ENCODE peak calls at places on chromosome 11, in ten cellular contexts. A is heart right ventricle, F is Peyer's patch, K is uterus, T is fibroblast of lung, G is ovary, M is ascending aorta, O is adrenal gland, Y is MM.1S, P is psoas muscle. J is an unnamed sample. For H3K9me3, the result is how much of the 10 kb centered on the place peaks cover.

GRCh38 chr11:66530927-66531722 is 14.7 kb downstream of the ZDHHC24 start:
- DNase-seq in M (no peak), P (no peak), F (no peak), G (no peak), K (no peak), O (no peak), T (no peak), Y (no peak), A (no peak), J (peak)

GRCh38 chr11:36033082-36033751 is 89.4 kb downstream of the LDLRAD3 start:
- DNase-seq in T (no peak), Y (no peak), F (no peak), P (no peak), G (no peak), O (no peak), K (no peak), A (no peak), M (no peak), J (no peak)

GRCh38 chr11:126146454-126147192 is 64.8 kb downstream of the RPUSD4 start:
- DNase-seq in A (no peak), T (no peak), O (no peak), K (no peak), G (no peak), P (no peak), F (no peak), M (no peak), Y (no peak), J (no peak)

GRCh38 chr11:32893091-32893946 is 708 bp downstream of the QSER1 start:
- DNase-seq in M (no peak), O (peak), P (peak), K (peak), F (peak), Y (peak), T (peak), A (peak), G (peak), J (peak)

GRCh38 chr11:44399968-44400367 is 90.0 kb upstream of the ALX4 start:
- DNase-seq in Y (peak), G (no peak), F (no peak), T (no peak), O (no peak), M (no peak), P (no peak), A (no peak), K (no peak), J (no peak)

GRCh38 chr11:61691378-61692156 is 11.4 kb downstream of the DAGLA start:
- DNase-seq in G (no peak), A (no peak), K (no peak), M (no peak), F (no peak), T (no peak), Y (no peak), P (no peak), O (no peak), J (no peak)

GRCh38 chr11:44840085-44840478 is 110.6 kb downstream of the TP53I11 start:
- DNase-seq in F (no peak), Y (no peak), P (no peak), T (no peak), M (no peak), G (no peak), A (no peak), K (no peak), O (no peak), J (no peak)

GRCh38 chr11:106152824-106153223 is 75.4 kb downstream of the AASDHPPT start:
- DNase-seq in G (no peak), Y (no peak), F (no peak), K (no peak), P (no peak), T (peak), M (no peak), O (no peak), A (no peak), J (no peak)

GRCh38 chr11:107043242-107043991 is 25.1 kb upstream of the GUCY1A2 start:
- DNase-seq in T (peak), P (no peak), F (no peak), G (no peak), M (no peak), O (no peak), Y (peak), A (no peak), K (no peak), J (no peak)

GRCh38 chr11:66847461-66848232 is 4.4 kb downstream of the RCE1 start:
- DNase-seq in P (no peak), F (peak), G (no peak), Y (no peak), T (no peak), A (no peak), M (no peak), O (no peak), K (no peak), J (no peak)

GRCh38 chr11:31649567-31649966 is 140.0 kb downstream of the ELP4 start:
- DNase-seq in G (no peak), F (no peak), A (no peak), T (no peak), O (no peak), P (no peak), K (no peak), M (no peak), Y (no peak), J (no peak)

GRCh38 chr11:35815556-35816315 is 128.1 kb upstream of the LDLRAD3 start:
- DNase-seq in K (peak), Y (no peak), A (no peak), O (peak), P (no peak), F (no peak), T (peak), G (peak), M (no peak), J (no peak)

GRCh38 chr11:64084962-64085710 is 49.4 kb downstream of the FLRT1 start:
- DNase-seq in G (no peak), M (no peak), K (no peak), Y (no peak), A (no peak), P (no peak), O (no peak), T (no peak), F (no peak), J (no peak)

GRCh38 chr11:102653744-102654291 is 28.7 kb upstream of the MMP20 start:
- DNase-seq in T (peak), O (no peak), F (no peak), M (no peak), A (no peak), K (no peak), G (no peak), P (no peak), Y (no peak), J (no peak)

GRCh38 chr11:73465019-73465675 is 88.9 kb downstream of the RELT start:
- DNase-seq in Y (no peak), F (no peak), A (no peak), M (no peak), T (no peak), K (no peak), O (no peak), G (no peak), P (no peak), J (no peak)

GRCh38 chr11:44526438-44526837 is 39.0 kb upstream of the CD82 start:
- DNase-seq in Y (no peak), A (no peak), T (no peak), F (no peak), G (no peak), P (no peak), M (no peak), K (no peak), O (no peak), J (no peak)

GRCh38 chr11:75785187-75785586 is 16.6 kb downstream of the DGAT2 start:
- DNase-seq in F (no peak), Y (no peak), M (no peak), K (no peak), G (no peak), T (no peak), O (no peak), A (no peak), P (no peak), J (no peak)

GRCh38 chr11:46489668-46490560 is 98.3 kb upstream of the CHRM4 start:
- DNase-seq in F (no peak), T (peak), M (no peak), Y (peak), K (no peak), P (no peak), A (no peak), G (no peak), O (no peak), J (no peak)

GRCh38 chr11:121406291-121406690 is 45.8 kb upstream of the SORL1 start:
- DNase-seq in K (no peak), T (no peak), P (no peak), G (no peak), F (no peak), O (no peak), Y (no peak), A (no peak), M (no peak), J (no peak)

GRCh38 chr11:19651654-19652053 is 61.0 kb upstream of the NAV2 start:
- DNase-seq in T (peak), A (no peak), K (no peak), F (no peak), Y (no peak), O (no peak), P (no peak), M (no peak), G (no peak), J (no peak)

GRCh38 chr11:110691961-110692360 is 20.3 kb downstream of the ARHGAP20 start:
- DNase-seq in F (no peak), O (no peak), K (no peak), M (no peak), G (no peak), Y (no peak), P (no peak), T (no peak), A (no peak), J (no peak)

GRCh38 chr11:119342362-119343130 is 1.9 kb upstream of the C1QTNF5 start:
- DNase-seq in Y (no peak), M (no peak), O (no peak), P (no peak), T (no peak), A (no peak), F (no peak), K (no peak), G (no peak), J (no peak)

GRCh38 chr11:119339581-119340334 is 925 bp downstream of the C1QTNF5 start:
- DNase-seq in T (peak), F (peak), G (peak), Y (no peak), A (peak), O (peak), P (peak), M (no peak), K (peak), J (peak)

GRCh38 chr11:119342023-119342300 is 1.3 kb upstream of the C1QTNF5 start:
- DNase-seq in Y (no peak), P (no peak), F (no peak), G (no peak), T (no peak), M (no peak), O (no peak), K (no peak), A (no peak), J (peak)

GRCh38 chr11:119340335-119341221 is at the start of gene C1QTNF5:
- DNase-seq in P (peak), K (peak), T (peak), F (peak), Y (no peak), A (peak), G (peak), O (peak), M (peak), J (no peak)

DNA sequence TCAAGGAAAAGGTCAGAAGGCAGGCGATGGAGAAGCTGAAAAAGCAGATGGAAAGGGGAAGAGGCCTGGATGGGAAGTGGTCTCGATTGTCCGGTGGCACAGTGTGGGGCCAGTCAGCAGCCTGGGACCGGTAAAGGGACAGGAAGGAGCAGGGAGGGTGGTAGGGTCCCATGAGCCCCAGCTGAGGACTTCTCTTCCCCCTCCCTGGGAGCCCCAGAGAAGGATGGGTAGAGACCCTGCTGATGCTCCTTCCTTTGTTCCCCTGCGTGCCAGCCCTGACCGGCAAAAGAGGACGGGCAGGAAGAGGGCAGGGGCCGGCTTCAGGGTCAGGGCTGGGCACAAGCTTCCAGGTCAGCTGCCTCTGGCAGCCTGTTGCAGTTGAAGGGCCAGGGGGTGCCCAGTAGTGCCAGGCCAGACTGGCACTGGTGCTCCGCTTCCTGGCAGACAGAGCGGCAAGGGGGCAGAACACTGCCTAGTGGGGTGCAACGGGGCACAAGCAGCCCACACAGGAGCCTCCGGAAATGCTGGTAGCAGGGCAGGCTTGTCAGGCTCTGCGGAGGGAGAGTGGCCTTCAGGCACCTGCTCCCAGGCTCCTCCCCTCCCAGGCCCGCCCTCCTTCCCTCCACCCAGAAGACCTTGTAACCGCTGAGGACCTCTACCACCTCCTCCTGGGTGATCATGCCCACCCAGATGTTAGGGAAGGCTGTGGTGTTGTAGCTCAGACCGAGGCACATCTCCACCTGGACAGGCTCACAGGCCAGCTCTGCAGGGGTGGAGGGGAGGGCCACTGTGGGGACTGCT is 739 bp upstream of the C1QTNF5 start:
- DNase-seq in Y (no peak), M (no peak), K (no peak), P (no peak), A (no peak), O (no peak), G (no peak), T (no peak), F (no peak), J (no peak)
- H3K4me3 ChIP-seq in Y (no peak), M (peak), K (no peak), P (peak), A (peak), O (no peak), G (no peak), T (peak), F (no peak), J (no peak)

GRCh38 chr11:120329556-120329955 is 4.5 kb downstream of the TLCD5 start:
- DNase-seq in G (no peak), A (no peak), Y (no peak), K (no peak), P (no peak), O (no peak), T (no peak), M (no peak), F (no peak), J (no peak)

GRCh38 chr11:120327311-120327710 is 2.2 kb downstream of the TLCD5 start:
- DNase-seq in A (no peak), P (no peak), M (no peak), G (no peak), K (no peak), Y (no peak), F (no peak), O (no peak), T (no peak), J (no peak)

GRCh38 chr11:120326845-120327281 is 1.8 kb downstream of the TLCD5 start:
- DNase-seq in K (no peak), G (no peak), Y (peak), O (no peak), T (peak), P (no peak), A (no peak), M (no peak), F (no peak), J (no peak)

GRCh38 chr11:120326228-120326627 is 1.1 kb downstream of the TLCD5 start:
- DNase-seq in K (no peak), G (no peak), T (peak), A (no peak), O (no peak), P (no peak), Y (no peak), M (no peak), F (no peak), J (no peak)

DNA sequence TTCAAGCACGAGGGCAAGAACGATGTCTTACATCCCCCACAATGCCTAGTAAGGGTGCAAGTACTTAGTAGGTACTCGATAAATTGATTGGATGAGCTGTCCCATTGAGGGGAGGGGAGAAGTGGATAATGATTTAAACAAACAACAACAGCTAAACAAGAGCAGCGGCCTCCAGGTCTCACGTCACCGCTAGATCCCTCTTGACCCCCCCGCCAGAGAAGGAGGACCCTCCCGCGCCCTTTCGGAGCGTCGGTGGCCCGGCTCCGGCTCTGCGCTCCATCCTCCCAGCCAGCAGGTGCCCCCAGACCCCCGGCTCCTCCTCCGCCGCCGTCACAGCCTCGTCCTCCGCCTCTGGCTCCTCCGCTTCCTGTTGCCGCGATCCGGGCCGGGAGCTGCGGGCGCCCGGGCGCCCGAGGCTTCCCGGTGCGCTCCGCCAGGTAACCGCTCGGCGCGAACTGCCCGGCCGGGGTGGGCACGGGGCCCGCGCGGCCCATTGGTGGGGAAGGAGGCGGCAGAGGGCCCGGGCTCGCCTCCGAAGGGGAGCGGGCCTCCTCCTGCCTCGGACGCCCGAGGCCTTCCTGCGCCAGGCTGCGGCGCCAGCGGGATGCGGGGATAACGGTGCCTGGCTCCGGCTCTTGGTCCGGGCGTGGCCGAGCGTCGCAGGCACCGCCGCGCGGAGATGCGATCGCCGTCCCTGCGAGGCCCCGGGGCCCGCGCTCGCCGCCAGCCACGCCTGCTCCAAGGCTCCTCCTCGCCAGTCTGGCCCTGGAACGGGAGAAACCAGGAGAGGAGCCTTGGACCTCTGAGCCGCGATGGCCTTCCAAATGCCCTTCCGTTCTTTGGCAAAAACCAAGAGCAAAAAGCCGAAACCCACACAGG is at the start of gene TLCD5:
- DNase-seq in M (no peak), O (peak), T (peak), Y (peak), K (peak), F (peak), P (peak), A (peak), G (peak), J (peak)
- TF ChIP-seq CTCF in M (peak), O (no peak), T (no peak), Y (no peak), K (no peak), F (no peak), P (no peak), A (no peak), G (no peak), J (no peak)

GRCh38 chr11:58832246-58832645 is 12.3 kb downstream of the GLYATL2 start:
- DNase-seq in T (no peak), A (no peak), K (no peak), G (no peak), P (no peak), O (no peak), F (no peak), Y (no peak), M (no peak), J (no peak)

GRCh38 chr11:58829736-58830135 is 14.8 kb downstream of the GLYATL2 start:
- DNase-seq in A (no peak), M (no peak), G (no peak), T (peak), O (no peak), K (no peak), P (no peak), F (no peak), Y (no peak), J (no peak)

DNA sequence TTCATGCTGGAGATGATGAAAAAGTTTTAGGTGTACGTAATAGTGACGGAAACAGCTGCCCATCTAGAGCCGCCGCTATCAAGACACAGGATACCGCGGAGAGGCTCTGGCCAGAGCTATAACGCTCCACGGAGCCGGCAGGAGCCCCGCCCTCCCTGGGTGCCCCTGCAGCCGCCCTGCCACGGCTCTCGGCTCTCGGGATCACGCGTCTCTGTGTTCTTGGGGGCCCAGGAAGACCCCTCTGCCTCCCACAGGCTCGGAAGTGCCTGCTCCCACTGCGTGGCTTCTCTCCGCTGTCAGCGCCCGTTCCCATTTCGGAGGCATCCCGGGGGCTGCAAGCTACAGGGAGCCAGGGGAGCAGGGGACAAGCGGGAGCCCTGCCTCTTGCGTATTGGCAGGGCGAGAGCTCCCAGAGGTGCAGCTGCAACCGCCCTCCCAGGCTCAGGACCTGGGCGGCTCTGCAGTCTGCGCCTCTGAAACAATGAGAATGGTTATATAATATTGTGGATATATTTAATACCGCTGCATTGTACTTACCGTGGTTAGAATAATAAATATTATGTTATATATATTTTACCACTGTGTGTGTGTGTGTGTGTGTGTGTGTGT is 13.7 kb downstream of the GLYATL2 start:
- DNase-seq in F (no peak), K (no peak), O (no peak), A (no peak), P (no peak), M (no peak), Y (no peak), T (no peak), G (no peak), J (no peak)
- H3K9me3 ChIP-seq in F (under half), K (under half), O (under half), A (under half), P (under half), M (under half), Y (under half), T (under half), G (under half), J (under half)

GRCh38 chr11:8699903-8700302 is 17.3 kb downstream of the RPL27A start:
- DNase-seq in A (peak), P (no peak), G (no peak), K (no peak), Y (no peak), F (no peak), O (no peak), M (no peak), T (peak), J (no peak)
- H3K4me3 ChIP-seq in A (no peak), P (no peak), G (no peak), K (no peak), Y (no peak), F (no peak), O (no peak), M (no peak), T (no peak), J (no peak)

DNA sequence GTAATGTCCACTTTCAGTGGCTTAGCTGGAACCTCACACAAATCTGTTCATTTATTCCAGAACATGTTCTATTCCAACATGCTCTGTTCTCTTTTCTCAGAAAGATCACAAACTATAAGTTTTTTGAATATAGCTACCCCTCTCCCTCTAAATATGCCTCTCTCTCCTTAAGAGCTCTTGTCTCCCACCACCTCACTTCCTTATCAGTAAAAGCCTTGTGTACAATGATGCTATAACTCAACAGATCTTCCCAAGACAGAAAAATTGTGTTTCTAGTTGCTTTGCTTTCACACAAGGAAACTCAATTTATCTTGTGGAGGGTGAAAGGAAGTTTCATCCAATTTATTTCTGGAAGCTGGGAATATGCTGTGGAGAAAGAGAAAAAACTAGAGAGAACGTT is 64.4 kb downstream of the FAM76B start:
- DNase-seq in O (no peak), K (no peak), P (no peak), A (no peak), Y (no peak), T (no peak), G (no peak), F (no peak), M (no peak), J (no peak)
- TF ChIP-seq CTCF in O (no peak), K (no peak), P (no peak), A (no peak), Y (no peak), T (no peak), G (no peak), F (no peak), M (no peak), J (no peak)

J was measured in left lung.